ENCODE peak calls at places on chromosome 15, in nine cellular contexts. One of them, this sample, is unnamed. For H3K27me3, the result is how much of the 10 kb centered on the place peaks cover.

GRCh38 chr15:60399246-60399915 is 1.6 kb upstream of the ANXA2 start:
- DNase-seq in WERI-Rb-1: no peak
- DNase-seq in aorta: no peak
- DNase-seq in CD4-positive, alpha-beta T cell: no peak
- DNase-seq in BE2C: no peak
- DNase-seq in CD4-positive, alpha-beta memory T cell: no peak
- DNase-seq in tibial nerve: no peak
- DNase-seq in psoas muscle: no peak
- DNase-seq in brain microvascular endothelial cell: no peak
- DNase-seq in this sample: no peak

GRCh38 chr15:48723964-48724363 is 78.5 kb upstream of the FBN1 start:
- DNase-seq in WERI-Rb-1: no peak
- DNase-seq in aorta: no peak
- DNase-seq in CD4-positive, alpha-beta T cell: no peak
- DNase-seq in BE2C: no peak
- DNase-seq in CD4-positive, alpha-beta memory T cell: no peak
- DNase-seq in tibial nerve: no peak
- DNase-seq in psoas muscle: no peak
- DNase-seq in brain microvascular endothelial cell: no peak
- DNase-seq in this sample: no peak

GRCh38 chr15:67468431-67468830 is 52.5 kb upstream of the C15orf61 start:
- DNase-seq in WERI-Rb-1: no peak
- DNase-seq in aorta: no peak
- DNase-seq in CD4-positive, alpha-beta T cell: no peak
- DNase-seq in BE2C: no peak
- DNase-seq in CD4-positive, alpha-beta memory T cell: no peak
- DNase-seq in tibial nerve: no peak
- DNase-seq in psoas muscle: no peak
- DNase-seq in brain microvascular endothelial cell: no peak
- DNase-seq in this sample: no peak

GRCh38 chr15:60773893-60774292 is 295.0 kb upstream of the ICE2 start:
- DNase-seq in WERI-Rb-1: no peak
- DNase-seq in aorta: no peak
- DNase-seq in CD4-positive, alpha-beta T cell: no peak
- DNase-seq in BE2C: no peak
- DNase-seq in CD4-positive, alpha-beta memory T cell: no peak
- DNase-seq in tibial nerve: no peak
- DNase-seq in psoas muscle: no peak
- DNase-seq in brain microvascular endothelial cell: no peak
- DNase-seq in this sample: no peak

GRCh38 chr15:63586790-63587189 is 10.4 kb upstream of the FBXL22 start:
- DNase-seq in WERI-Rb-1: no peak
- DNase-seq in aorta: no peak
- DNase-seq in CD4-positive, alpha-beta T cell: no peak
- DNase-seq in BE2C: no peak
- DNase-seq in CD4-positive, alpha-beta memory T cell: no peak
- DNase-seq in tibial nerve: no peak
- DNase-seq in psoas muscle: no peak
- DNase-seq in brain microvascular endothelial cell: no peak
- DNase-seq in this sample: no peak

GRCh38 chr15:82183121-82184031 is 79.2 kb downstream of the EFL1 start:
- DNase-seq in WERI-Rb-1: no peak
- DNase-seq in aorta: no peak
- DNase-seq in CD4-positive, alpha-beta T cell: no peak
- DNase-seq in BE2C: no peak
- DNase-seq in CD4-positive, alpha-beta memory T cell: no peak
- DNase-seq in tibial nerve: no peak
- DNase-seq in psoas muscle: no peak
- DNase-seq in brain microvascular endothelial cell: peak
- DNase-seq in this sample: no peak

GRCh38 chr15:63048986-63049665 is 6.6 kb downstream of the TPM1 start:
- DNase-seq in WERI-Rb-1: peak
- DNase-seq in aorta: peak
- DNase-seq in CD4-positive, alpha-beta T cell: peak
- DNase-seq in BE2C: peak
- DNase-seq in CD4-positive, alpha-beta memory T cell: peak
- DNase-seq in tibial nerve: peak
- DNase-seq in psoas muscle: peak
- DNase-seq in brain microvascular endothelial cell: no peak
- DNase-seq in this sample: peak

GRCh38 chr15:62338497-62338896 is 173.4 kb upstream of the C2CD4B start:
- DNase-seq in WERI-Rb-1: no peak
- DNase-seq in aorta: no peak
- DNase-seq in CD4-positive, alpha-beta T cell: no peak
- DNase-seq in BE2C: no peak
- DNase-seq in CD4-positive, alpha-beta memory T cell: no peak
- DNase-seq in tibial nerve: no peak
- DNase-seq in psoas muscle: no peak
- DNase-seq in brain microvascular endothelial cell: no peak
- DNase-seq in this sample: no peak

GRCh38 chr15:68599560-68600071 is 20.8 kb downstream of the CORO2B start:
- DNase-seq in WERI-Rb-1: peak
- DNase-seq in aorta: no peak
- DNase-seq in CD4-positive, alpha-beta T cell: no peak
- DNase-seq in BE2C: peak
- DNase-seq in CD4-positive, alpha-beta memory T cell: no peak
- DNase-seq in tibial nerve: no peak
- DNase-seq in psoas muscle: no peak
- DNase-seq in brain microvascular endothelial cell: peak
- DNase-seq in this sample: no peak

GRCh38 chr15:62112616-62113593 is 46.1 kb downstream of the C2CD4A start:
- DNase-seq in WERI-Rb-1: no peak
- DNase-seq in aorta: no peak
- DNase-seq in CD4-positive, alpha-beta T cell: no peak
- DNase-seq in BE2C: no peak
- DNase-seq in CD4-positive, alpha-beta memory T cell: no peak
- DNase-seq in tibial nerve: no peak
- DNase-seq in psoas muscle: no peak
- DNase-seq in brain microvascular endothelial cell: peak
- DNase-seq in this sample: peak

GRCh38 chr15:44706946-44707636 is 4.0 kb downstream of the PATL2 start:
- DNase-seq in WERI-Rb-1: no peak
- DNase-seq in aorta: no peak
- DNase-seq in CD4-positive, alpha-beta T cell: no peak
- DNase-seq in BE2C: no peak
- DNase-seq in CD4-positive, alpha-beta memory T cell: no peak
- DNase-seq in tibial nerve: no peak
- DNase-seq in psoas muscle: no peak
- DNase-seq in brain microvascular endothelial cell: no peak
- DNase-seq in this sample: no peak

GRCh38 chr15:60351066-60351465 is 46.7 kb downstream of the ANXA2 start:
- DNase-seq in WERI-Rb-1: peak
- DNase-seq in aorta: no peak
- DNase-seq in CD4-positive, alpha-beta T cell: no peak
- DNase-seq in BE2C: peak
- DNase-seq in CD4-positive, alpha-beta memory T cell: no peak
- DNase-seq in tibial nerve: no peak
- DNase-seq in psoas muscle: no peak
- DNase-seq in brain microvascular endothelial cell: no peak
- DNase-seq in this sample: no peak

GRCh38 chr15:76345269-76345879 is 8.8 kb downstream of the ISL2 start:
- DNase-seq in WERI-Rb-1: no peak
- DNase-seq in aorta: no peak
- DNase-seq in CD4-positive, alpha-beta T cell: no peak
- DNase-seq in BE2C: no peak
- DNase-seq in CD4-positive, alpha-beta memory T cell: no peak
- DNase-seq in tibial nerve: no peak
- DNase-seq in psoas muscle: no peak
- DNase-seq in brain microvascular endothelial cell: no peak
- DNase-seq in this sample: no peak

GRCh38 chr15:76341366-76342045 is 4.9 kb downstream of the ISL2 start:
- DNase-seq in WERI-Rb-1: peak
- DNase-seq in aorta: no peak
- DNase-seq in CD4-positive, alpha-beta T cell: no peak
- DNase-seq in BE2C: peak
- DNase-seq in CD4-positive, alpha-beta memory T cell: no peak
- DNase-seq in tibial nerve: no peak
- DNase-seq in psoas muscle: no peak
- DNase-seq in brain microvascular endothelial cell: no peak
- DNase-seq in this sample: no peak

GRCh38 chr15:76342382-76343201 is 6.0 kb downstream of the ISL2 start:
- DNase-seq in WERI-Rb-1: peak
- DNase-seq in aorta: no peak
- DNase-seq in CD4-positive, alpha-beta T cell: no peak
- DNase-seq in BE2C: no peak
- DNase-seq in CD4-positive, alpha-beta memory T cell: no peak
- DNase-seq in tibial nerve: no peak
- DNase-seq in psoas muscle: no peak
- DNase-seq in brain microvascular endothelial cell: no peak
- DNase-seq in this sample: peak

GRCh38 chr15:76342046-76342381 is 5.4 kb downstream of the ISL2 start:
- DNase-seq in WERI-Rb-1: peak
- DNase-seq in aorta: no peak
- DNase-seq in CD4-positive, alpha-beta T cell: no peak
- DNase-seq in BE2C: no peak
- DNase-seq in CD4-positive, alpha-beta memory T cell: no peak
- DNase-seq in tibial nerve: no peak
- DNase-seq in psoas muscle: no peak
- DNase-seq in brain microvascular endothelial cell: no peak
- DNase-seq in this sample: no peak

DNA sequence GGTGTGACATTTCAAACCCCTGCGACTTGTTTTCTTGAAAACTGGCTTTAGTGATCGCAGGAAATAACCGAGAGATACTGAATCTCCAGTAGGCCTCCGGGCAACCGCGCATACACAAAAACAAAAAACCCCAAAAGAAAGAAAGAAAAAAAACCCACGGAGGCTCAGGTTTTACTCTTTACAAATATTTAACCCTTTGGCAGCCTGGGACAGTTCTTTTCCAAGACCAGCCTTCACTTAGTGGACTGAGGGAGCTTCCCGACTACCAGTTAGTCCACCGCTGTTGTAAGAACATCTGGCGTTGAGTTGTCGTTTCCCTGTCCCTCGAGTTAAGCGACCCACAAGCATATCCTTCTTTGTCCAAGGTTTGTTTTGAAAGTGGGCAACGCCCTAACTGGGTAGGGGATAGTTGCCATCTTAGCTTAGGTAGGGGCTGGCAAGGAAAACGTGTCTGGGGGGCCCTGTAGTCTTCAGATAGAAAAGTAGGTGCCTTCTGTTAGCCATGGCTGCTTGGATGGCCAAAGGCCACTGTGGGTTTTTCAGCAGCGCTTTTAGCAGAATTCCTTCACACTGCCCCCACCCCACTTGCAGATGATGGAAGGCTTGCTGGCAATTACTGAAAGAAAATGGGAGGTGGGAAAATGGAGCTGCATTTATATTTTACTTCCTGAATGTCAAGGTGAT is 6.9 kb downstream of the ISL2 start:
- DNase-seq in WERI-Rb-1: no peak
- DNase-seq in aorta: no peak
- DNase-seq in CD4-positive, alpha-beta T cell: no peak
- DNase-seq in BE2C: no peak
- DNase-seq in CD4-positive, alpha-beta memory T cell: no peak
- DNase-seq in tibial nerve: no peak
- DNase-seq in psoas muscle: no peak
- DNase-seq in brain microvascular endothelial cell: no peak
- DNase-seq in this sample: no peak
- H3K27me3 ChIP-seq in WERI-Rb-1: under half
- H3K27me3 ChIP-seq in aorta: under half
- H3K27me3 ChIP-seq in CD4-positive, alpha-beta T cell: half or more
- H3K27me3 ChIP-seq in BE2C: half or more
- H3K27me3 ChIP-seq in CD4-positive, alpha-beta memory T cell: half or more
- H3K27me3 ChIP-seq in tibial nerve: half or more
- H3K27me3 ChIP-seq in psoas muscle: under half
- H3K27me3 ChIP-seq in brain microvascular endothelial cell: half or more
- H3K27me3 ChIP-seq in this sample: half or more

DNA sequence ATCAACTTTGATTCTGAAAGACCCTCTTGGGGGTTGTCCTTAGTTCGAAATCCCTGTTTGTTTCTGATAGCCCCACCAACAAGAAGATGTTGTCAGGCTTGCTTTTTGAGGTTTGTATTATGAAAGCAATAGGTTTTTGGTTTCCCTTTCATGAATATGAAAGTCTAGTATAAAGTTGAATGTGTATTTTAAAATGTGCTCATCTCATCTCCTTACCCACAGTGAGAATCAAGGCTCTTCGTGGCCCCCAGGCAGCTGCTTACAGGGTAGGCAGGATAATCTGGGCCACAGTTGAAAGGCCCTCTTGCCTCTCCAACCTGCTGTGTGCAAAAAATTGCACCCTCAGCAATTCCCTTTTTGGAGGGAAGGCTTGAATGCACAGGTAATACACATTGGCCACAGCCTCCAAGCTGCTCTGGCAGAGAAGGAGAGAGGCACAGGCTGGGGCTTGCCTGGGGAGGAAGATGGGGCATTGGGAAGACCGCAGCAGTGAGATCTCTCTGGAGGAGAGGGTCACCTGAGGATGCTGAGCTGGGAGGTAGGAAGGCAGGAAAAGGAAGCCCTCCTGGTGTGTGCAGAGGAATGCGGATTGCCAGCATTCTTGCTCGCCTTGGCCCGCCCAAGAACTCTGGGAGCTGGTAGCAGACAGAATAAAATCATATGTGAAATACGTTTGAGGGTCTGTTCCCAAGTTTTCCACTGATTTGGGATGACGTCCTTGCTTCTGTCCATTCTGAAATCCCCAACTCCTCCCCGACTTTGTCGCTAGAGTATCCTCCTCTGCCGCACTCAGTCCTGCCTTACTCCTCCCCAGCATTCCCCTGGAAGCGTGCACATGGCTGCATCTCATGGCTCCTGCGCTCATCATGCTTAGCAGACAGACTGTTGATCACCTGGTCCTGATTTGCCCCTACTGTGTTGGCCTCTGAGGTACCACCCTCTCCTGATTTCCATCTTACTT is 196.4 kb downstream of the RPLP1 start:
- DNase-seq in WERI-Rb-1: no peak
- DNase-seq in aorta: peak
- DNase-seq in CD4-positive, alpha-beta T cell: no peak
- DNase-seq in BE2C: no peak
- DNase-seq in CD4-positive, alpha-beta memory T cell: no peak
- DNase-seq in tibial nerve: no peak
- DNase-seq in psoas muscle: no peak
- DNase-seq in brain microvascular endothelial cell: no peak
- DNase-seq in this sample: no peak
- H3K27me3 ChIP-seq in WERI-Rb-1: under half
- H3K27me3 ChIP-seq in aorta: under half
- H3K27me3 ChIP-seq in CD4-positive, alpha-beta T cell: under half
- H3K27me3 ChIP-seq in BE2C: under half
- H3K27me3 ChIP-seq in CD4-positive, alpha-beta memory T cell: under half
- H3K27me3 ChIP-seq in tibial nerve: under half
- H3K27me3 ChIP-seq in psoas muscle: under half
- H3K27me3 ChIP-seq in brain microvascular endothelial cell: under half
- H3K27me3 ChIP-seq in this sample: under half

GRCh38 chr15:99247063-99247462 is 2.3 kb downstream of the TTC23 start:
- DNase-seq in WERI-Rb-1: no peak
- DNase-seq in aorta: no peak
- DNase-seq in CD4-positive, alpha-beta T cell: no peak
- DNase-seq in BE2C: no peak
- DNase-seq in CD4-positive, alpha-beta memory T cell: no peak
- DNase-seq in tibial nerve: no peak
- DNase-seq in psoas muscle: no peak
- DNase-seq in brain microvascular endothelial cell: no peak
- DNase-seq in this sample: no peak
- H3K27me3 ChIP-seq in WERI-Rb-1: under half
- H3K27me3 ChIP-seq in aorta: under half
- H3K27me3 ChIP-seq in CD4-positive, alpha-beta T cell: under half
- H3K27me3 ChIP-seq in BE2C: under half
- H3K27me3 ChIP-seq in CD4-positive, alpha-beta memory T cell: under half
- H3K27me3 ChIP-seq in tibial nerve: under half
- H3K27me3 ChIP-seq in psoas muscle: under half
- H3K27me3 ChIP-seq in brain microvascular endothelial cell: under half
- H3K27me3 ChIP-seq in this sample: under half

DNA sequence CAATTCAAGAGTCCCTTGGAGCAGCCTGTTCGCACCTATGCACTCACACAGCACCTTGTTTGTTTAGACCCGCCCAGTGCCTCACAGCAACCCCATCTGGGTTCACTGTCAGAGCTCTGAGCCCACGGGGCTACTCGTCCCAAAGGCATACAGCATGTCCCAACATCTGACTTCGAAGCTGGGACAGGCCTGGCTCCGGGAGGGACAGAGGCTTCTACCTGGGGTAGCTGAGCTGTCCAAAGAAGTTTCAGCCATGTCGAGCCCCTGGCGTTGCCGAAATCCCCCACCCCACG is 28.6 kb upstream of the CYP11A1 start:
- DNase-seq in WERI-Rb-1: no peak
- DNase-seq in aorta: no peak
- DNase-seq in CD4-positive, alpha-beta T cell: no peak
- DNase-seq in BE2C: no peak
- DNase-seq in CD4-positive, alpha-beta memory T cell: no peak
- DNase-seq in tibial nerve: no peak
- DNase-seq in psoas muscle: no peak
- DNase-seq in brain microvascular endothelial cell: no peak
- DNase-seq in this sample: no peak
- H3K27me3 ChIP-seq in WERI-Rb-1: under half
- H3K27me3 ChIP-seq in aorta: under half
- H3K27me3 ChIP-seq in CD4-positive, alpha-beta T cell: under half
- H3K27me3 ChIP-seq in BE2C: under half
- H3K27me3 ChIP-seq in CD4-positive, alpha-beta memory T cell: under half
- H3K27me3 ChIP-seq in tibial nerve: under half
- H3K27me3 ChIP-seq in psoas muscle: under half
- H3K27me3 ChIP-seq in brain microvascular endothelial cell: under half
- H3K27me3 ChIP-seq in this sample: under half